ENCODE peak calls at places on chromosomes 4 and X, in seven cellular contexts. I, L, X, E, K, U and T are unnamed samples.

GRCh38 chrX:108261541-108262218 is 170.1 kb downstream of the ATG4A start:
- DNase-seq in U (no peak), X (no peak), I (peak; percentile 80), E (no peak), K (no peak), L (no peak), T (no peak)

GRCh38 chrX:22135171-22135711 is 103.1 kb downstream of the PHEX start:
- DNase-seq in I (no peak), U (no peak), L (no peak), X (no peak), E (no peak), K (peak; percentile 82), T (no peak)

GRCh38 chr4:168059251-168059650 is 33.1 kb upstream of the ANXA10 start:
- DNase-seq in K (no peak), I (no peak), L (no peak), X (no peak), U (no peak), E (no peak), T (no peak)

GRCh38 chrX:142184756-142185602 is 20.1 kb downstream of the MAGEC2 start:
- DNase-seq in K (no peak), X (no peak), E (no peak), U (no peak), L (no peak), I (no peak), T (no peak)

GRCh38 chrX:33194876-33195433 is 16.4 kb downstream of the DMD start:
- DNase-seq in E (peak; percentile 39), X (no peak), L (no peak), I (no peak), U (no peak), K (no peak), T (no peak)

GRCh38 chr4:26029512-26030131 is 115.6 kb downstream of the SMIM20 start:
- DNase-seq in L (no peak), K (no peak), I (no peak), E (no peak), U (no peak), X (no peak), T (no peak)

GRCh38 chrX:97159916-97160800 is 276.4 kb downstream of the RPA4 start:
- DNase-seq in I (no peak), L (no peak), X (no peak), U (no peak), K (no peak), E (no peak), T (no peak)

GRCh38 chrX:115021121-115021520 is 3.7 kb upstream of the IL13RA2 start:
- DNase-seq in K (no peak), L (no peak), X (no peak), I (no peak), U (no peak), E (no peak), T (no peak)

GRCh38 chrX:31036895-31037294 is 34.9 kb downstream of the FTHL17 start:
- DNase-seq in K (no peak), L (peak; percentile 0), X (no peak), I (no peak), E (no peak), U (no peak), T (peak; percentile 55)

GRCh38 chrX:22300130-22300529 is 27.4 kb downstream of the CBLL2 start:
- DNase-seq in L (no peak), K (peak; percentile 78), U (no peak), E (no peak), I (peak; percentile 6), X (no peak), T (peak; percentile 14)

GRCh38 chrX:40651620-40652223 is 4.4 kb upstream of the CXorf38 start:
- DNase-seq in L (peak; percentile 8), U (peak; percentile 63), E (peak; percentile 36), I (no peak), K (no peak), X (peak; percentile 5), T (peak; percentile 63)

GRCh38 chr4:185624248-185624568 is 88.9 kb upstream of the PDLIM3 start:
- DNase-seq in U (no peak), K (no peak), I (no peak), X (no peak), E (no peak), L (no peak), T (no peak)

GRCh38 chrX:29858714-29859113 is 356.6 kb upstream of the MAGEB2 start:
- DNase-seq in I (no peak), U (no peak), L (no peak), E (no peak), X (no peak), K (no peak), T (no peak)

GRCh38 chr4:23232987-23233386 is 540.2 kb downstream of the GBA3 start:
- DNase-seq in K (no peak), I (no peak), E (no peak), U (no peak), L (no peak), X (no peak), T (no peak)

GRCh38 chrX:9832811-9833210 is 46.6 kb downstream of the SHROOM2 start:
- DNase-seq in I (no peak), L (no peak), X (no peak), E (peak; percentile 27), K (no peak), U (no peak), T (no peak)

GRCh38 chrX:2710041-2710471 is 19.0 kb downstream of the CD99 start:
- DNase-seq in X (no peak), U (no peak), I (no peak), E (peak; percentile 78), K (no peak), L (no peak), T (no peak)

GRCh38 chr4:3334316-3334715 is 41.5 kb downstream of the RGS12 start:
- DNase-seq in K (no peak), E (no peak), L (no peak), U (no peak), X (no peak), I (no peak), T (no peak)